ENCODE peak calls at places on chromosomes 13 and 19, in five cellular contexts. D is glutamatergic neuron, A is astrocyte, C is AG04450, F is progenitor cell of endocrine pancreas. M is an unnamed sample.

GRCh38 chr13:109668433-109669233 is 117.8 kb downstream of the IRS2 start:
- DNase-seq in C (no peak), F (no peak), D (no peak), A (no peak), M (no peak)

GRCh38 chr19:18895828-18896341 is at the start of gene CERS1:
- DNase-seq in F (no peak), C (no peak), D (peak), A (no peak), M (peak)

GRCh38 chr19:38228491-38229439 is 4.7 kb upstream of the DPF1 start:
- DNase-seq in C (no peak), A (no peak), F (no peak), D (peak), M (peak)

GRCh38 chr13:87274209-87274819 is 396.9 kb upstream of the SLITRK5 start:
- DNase-seq in F (peak), A (peak), C (peak), D (peak), M (peak)

GRCh38 chr19:30450101-30450500 is 77.9 kb downstream of the ZNF536 start:
- DNase-seq in C (no peak), F (no peak), A (peak), D (peak), M (peak)

GRCh38 chr13:109610517-109610916 is 175.9 kb downstream of the IRS2 start:
- DNase-seq in F (no peak), C (no peak), D (no peak), A (no peak), M (peak)

GRCh38 chr19:29084266-29084665 is 128.7 kb downstream of the UQCRFS1 start:
- DNase-seq in C (no peak), A (no peak), F (peak), D (peak), M (peak)

GRCh38 chr13:40389081-40389641 is 277.3 kb downstream of the FOXO1 start:
- DNase-seq in C (no peak), D (no peak), A (no peak), F (no peak), M (no peak)

GRCh38 chr19:49863935-49864320 is 3.4 kb downstream of the PNKP start:
- DNase-seq in C (no peak), A (no peak), F (no peak), D (no peak), M (no peak)

GRCh38 chr19:27745978-27746542 is 1466.9 kb downstream of the UQCRFS1 start:
- DNase-seq in A (no peak), D (no peak), F (no peak), C (no peak), M (no peak)

GRCh38 chr19:48495391-48495790 is 16.2 kb downstream of the LMTK3 start:
- DNase-seq in C (no peak), A (no peak), F (no peak), D (no peak), M (no peak)

GRCh38 chr13:24065172-24065571 is 95.3 kb upstream of the SPATA13 start:
- DNase-seq in A (no peak), F (no peak), C (no peak), D (no peak), M (no peak)

GRCh38 chr13:25446261-25446660 is 74.5 kb downstream of the ATP8A2 start:
- DNase-seq in F (no peak), D (no peak), A (no peak), C (no peak), M (no peak)

GRCh38 chr13:25447396-25447795 is 75.6 kb downstream of the ATP8A2 start:
- DNase-seq in D (no peak), A (no peak), F (no peak), C (no peak), M (no peak)
- TF ChIP-seq CTCF in D (no peak), A (no peak), F (no peak), C (no peak), M (no peak)

GRCh38 chr19:12606796-12607195 is 3.8 kb downstream of the ZNF490 start:
- DNase-seq in D (no peak), F (no peak), A (no peak), C (no peak), M (no peak)

GRCh38 chr19:12611361-12611699 is 610 bp downstream of the ZNF791 start:
- DNase-seq in F (peak), C (peak), D (peak), A (peak), M (peak)

GRCh38 chr19:12610540-12611360 is at the start of the genes ZNF490 and ZNF791:
- DNase-seq in A (peak), D (peak), C (peak), F (peak), M (peak)
- TF ChIP-seq CTCF in A (no peak), D (no peak), C (peak), F (peak), M (no peak)

GRCh38 chr19:42113641-42114348 is 18.5 kb downstream of the POU2F2 start:
- DNase-seq in C (peak), D (peak), A (peak), F (no peak), M (peak)
- TF ChIP-seq CTCF in C (peak), D (no peak), A (peak), F (peak), M (no peak)

DNA sequence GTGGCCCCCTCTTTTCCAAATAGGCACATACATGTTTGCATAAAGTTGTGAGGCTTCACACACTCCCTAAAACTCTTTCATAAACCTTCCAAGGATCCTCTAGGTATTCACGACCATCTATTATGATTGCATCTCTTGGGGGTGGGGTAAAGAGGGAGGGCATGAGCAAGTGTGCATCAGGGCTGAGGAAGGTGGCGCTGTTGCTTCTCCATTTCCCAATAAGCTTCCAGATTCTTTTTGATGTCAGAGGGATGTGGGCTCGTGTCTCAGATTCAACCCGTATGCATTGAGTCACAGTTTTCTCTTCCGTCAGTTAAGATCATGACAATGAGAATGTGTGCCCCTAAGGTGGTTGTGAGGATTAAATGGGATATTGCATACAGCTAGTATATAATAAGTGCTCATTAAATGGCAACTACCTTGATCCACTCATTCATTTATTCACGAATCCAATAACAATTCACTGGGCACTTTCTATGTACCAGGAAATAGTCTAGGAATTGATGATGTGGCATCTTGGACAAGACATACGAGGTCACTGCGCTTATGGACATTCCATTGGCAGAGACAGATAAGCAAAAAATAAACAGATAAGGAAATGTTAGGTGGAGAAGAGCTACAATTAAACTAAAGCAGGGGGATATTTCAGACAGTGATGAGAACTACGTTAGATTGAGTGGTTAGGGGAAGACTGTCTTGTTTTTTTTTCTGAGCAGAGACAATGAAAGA is 10.3 kb downstream of the CYP2B6 start:
- DNase-seq in A (no peak), C (no peak), D (no peak), F (no peak), M (no peak)
- TF ChIP-seq CTCF in A (no peak), C (no peak), D (no peak), F (no peak), M (no peak)

GRCh38 chr19:56671613-56671994 is at the start of gene ZNF835:
- DNase-seq in A (no peak), C (no peak), F (no peak), D (peak), M (no peak)
- TF ChIP-seq CTCF in A (no peak), C (no peak), F (no peak), D (peak), M (no peak)